ENCODE peak calls at places on chromosome 21, in nine cellular contexts. F is A549, C is C1 segment of cervical spinal cord, S is M059J, Z is Daoy, B is HT1080, Q is epithelial cell of esophagus, P is NCI-H1436, K is iris pigment epithelial cell. G is an unnamed sample.
A peak's percentile ranks its signal among the peaks of the same experiment; 100 is the strongest.

GRCh38 chr21:45801129-45801735 is 157.7 kb downstream of the PCBP3 start:
- DNase-seq in F (no peak), C (no peak), S (no peak), Z (no peak), B (no peak), Q (no peak), P (no peak), K (no peak), G (no peak)

GRCh38 chr21:36858320-36858957 is 108.0 kb downstream of the HLCS start:
- DNase-seq in F (peak; percentile 17), C (no peak), S (no peak), Z (no peak), B (no peak), Q (no peak), P (no peak), K (no peak), G (no peak)

GRCh38 chr21:32572574-32573420 is 12.5 kb downstream of the TCP10L start:
- DNase-seq in F (no peak), C (no peak), S (no peak), Z (peak; percentile 23), B (no peak), Q (peak; percentile 77), P (peak; percentile 68), K (no peak), G (no peak)

GRCh38 chr21:36134820-36135390 is at the start of gene CBR3:
- DNase-seq in F (peak; percentile 45), C (no peak), S (peak; percentile 81), Z (peak; percentile 75), B (peak; percentile 55), Q (peak; percentile 39), P (no peak), K (peak; percentile 55), G (no peak)

GRCh38 chr21:45014747-45015468 is 59.5 kb upstream of the ADARB1 start:
- DNase-seq in F (no peak), C (no peak), S (no peak), Z (no peak), B (no peak), Q (no peak), P (no peak), K (no peak), G (no peak)

GRCh38 chr21:38631171-38631570 is 132.9 kb upstream of the ERG start:
- DNase-seq in F (no peak), C (no peak), S (peak; percentile 53), Z (peak; percentile 47), B (no peak), Q (peak; percentile 24), P (no peak), K (peak; percentile 10), G (no peak)

GRCh38 chr21:46020581-46020980 is 39.0 kb downstream of the COL6A1 start:
- DNase-seq in F (no peak), C (no peak), S (no peak), Z (no peak), B (no peak), Q (no peak), P (no peak), K (no peak), G (no peak)

GRCh38 chr21:37921091-37921490 is 4.8 kb upstream of the KCNJ6 start:
- DNase-seq in F (no peak), C (no peak), S (peak; percentile 47), Z (no peak), B (no peak), Q (no peak), P (no peak), K (peak; percentile 51), G (no peak)

GRCh38 chr21:28714795-28715464 is 277.7 kb downstream of the LTN1 start:
- DNase-seq in F (no peak), C (no peak), S (peak; percentile 72), Z (no peak), B (no peak), Q (no peak), P (no peak), K (peak; percentile 61), G (no peak)

GRCh38 chr21:30515681-30516080 is 13.7 kb upstream of the KRTAP19-5 start:
- DNase-seq in F (no peak), C (no peak), S (no peak), Z (no peak), B (no peak), Q (peak; percentile 9), P (no peak), K (no peak), G (no peak)

GRCh38 chr21:29299906-29300546 is 1.3 kb downstream of the BACH1 start:
- DNase-seq in F (peak; percentile 13), C (no peak), S (peak; percentile 99), Z (peak; percentile 93), B (peak; percentile 91), Q (peak; percentile 98), P (no peak), K (peak; percentile 95), G (peak; percentile 61)

GRCh38 chr21:45741691-45742090 is 98.2 kb downstream of the PCBP3 start:
- DNase-seq in F (no peak), C (no peak), S (no peak), Z (peak; percentile 45), B (no peak), Q (no peak), P (no peak), K (peak; percentile 11), G (no peak)

GRCh38 chr21:37915516-37915915 is 741 bp downstream of the KCNJ6 start:
- DNase-seq in F (no peak), C (no peak), S (no peak), Z (no peak), B (no peak), Q (no peak), P (no peak), K (no peak), G (no peak)

GRCh38 chr21:34126691-34127090 is 53.3 kb downstream of the MRPS6 start:
- DNase-seq in F (no peak), C (no peak), S (no peak), Z (no peak), B (no peak), Q (peak; percentile 93), P (no peak), K (peak; percentile 39), G (no peak)

GRCh38 chr21:35905973-35906357 is 154.4 kb downstream of the SETD4 start:
- DNase-seq in F (no peak), C (no peak), S (no peak), Z (no peak), B (no peak), Q (no peak), P (no peak), K (no peak), G (no peak)

GRCh38 chr21:28793043-28793442 is 199.6 kb downstream of the LTN1 start:
- DNase-seq in F (no peak), C (no peak), S (peak; percentile 30), Z (no peak), B (no peak), Q (no peak), P (no peak), K (peak; percentile 51), G (no peak)